ENCODE peak calls at places on chromosomes 16 and 17, in seven cellular contexts. U is EL; R is HT-29; O is GF-D8; J is naive thymus-derived CD4-positive, alpha-beta T cell; B is amniotic stem cell; L is dermis microvascular lymphatic vessel endothelial cell. P is an unnamed sample.
A peak's percentile ranks its signal among the peaks of the same experiment; 100 is the strongest.

GRCh38 chr16:53865492-53865863 is 161.5 kb downstream of the FTO start:
- DNase-seq in U (peak; percentile 7), R (no peak), O (peak; percentile 88), J (no peak), B (no peak), L (peak; percentile 83), P (no peak)

GRCh38 chr16:2967721-2968161 is 1.4 kb upstream of the PAQR4 start:
- DNase-seq in U (no peak), R (no peak), O (no peak), J (no peak), B (no peak), L (no peak), P (no peak)

GRCh38 chr17:76543482-76544122 is 3.8 kb downstream of the PRCD start:
- DNase-seq in U (no peak), R (no peak), O (no peak), J (no peak), B (no peak), L (no peak), P (no peak)

GRCh38 chr17:7191571-7192270 is 12.6 kb upstream of the ASGR1 start:
- DNase-seq in U (peak; percentile 35), R (no peak), O (no peak), J (no peak), B (peak; percentile 9), L (peak; percentile 24), P (no peak)

GRCh38 chr16:55563797-55564196 is 2.7 kb upstream of the CAPNS2 start:
- DNase-seq in U (no peak), R (no peak), O (no peak), J (no peak), B (no peak), L (peak; percentile 66), P (no peak)

GRCh38 chr17:75096082-75096625 is 8.4 kb downstream of the SLC16A5 start:
- DNase-seq in U (peak; percentile 89), R (peak; percentile 98), O (peak; percentile 82), J (no peak), B (no peak), L (peak; percentile 88), P (no peak)

GRCh38 chr17:10114931-10115535 is 83.4 kb downstream of the GAS7 start:
- DNase-seq in U (peak; percentile 89), R (peak; percentile 46), O (peak; percentile 99), J (peak; percentile 47), B (peak; percentile 71), L (peak; percentile 58), P (peak; percentile 85)

GRCh38 chr17:57971572-57971971 is 16.4 kb upstream of the CUEDC1 start:
- DNase-seq in U (no peak), R (no peak), O (no peak), J (no peak), B (no peak), L (no peak), P (no peak)

GRCh38 chr17:76546556-76547182 is 6.8 kb downstream of the PRCD start:
- DNase-seq in U (peak; percentile 95), R (no peak), O (no peak), J (no peak), B (peak; percentile 42), L (peak; percentile 40), P (peak; percentile 88)

GRCh38 chr17:41975099-41976083 is 8.8 kb downstream of the CNP start:
- DNase-seq in U (peak; percentile 37), R (no peak), O (no peak), J (no peak), B (no peak), L (no peak), P (no peak)

GRCh38 chr16:57299009-57299718 is 14.7 kb upstream of the PLLP start:
- DNase-seq in U (peak; percentile 85), R (no peak), O (peak; percentile 53), J (no peak), B (no peak), L (no peak), P (peak; percentile 20)

GRCh38 chr17:65324977-65325376 is 187.8 kb downstream of the RGS9 start:
- DNase-seq in U (no peak), R (no peak), O (no peak), J (no peak), B (no peak), L (no peak), P (no peak)

GRCh38 chr16:50079741-50080140 is 14.0 kb downstream of the HEATR3 start:
- DNase-seq in U (no peak), R (no peak), O (no peak), J (no peak), B (no peak), L (no peak), P (no peak)

GRCh38 chr17:45035848-45036247 is 15.6 kb downstream of the DCAKD start:
- DNase-seq in U (no peak), R (no peak), O (no peak), J (no peak), B (no peak), L (no peak), P (no peak)

GRCh38 chr16:67993207-67994036 is 5.9 kb downstream of the DPEP2 start:
- DNase-seq in U (peak; percentile 70), R (peak; percentile 79), O (peak; percentile 63), J (peak; percentile 83), B (no peak), L (peak; percentile 73), P (peak; percentile 13)

GRCh38 chr17:50533720-50534148 is 1.2 kb downstream of the EPN3 start:
- DNase-seq in U (peak; percentile 37), R (peak; percentile 68), O (no peak), J (no peak), B (no peak), L (no peak), P (no peak)

GRCh38 chr17:76461765-76462555 is 5.4 kb upstream of the AANAT start:
- DNase-seq in U (no peak), R (no peak), O (no peak), J (no peak), B (no peak), L (no peak), P (no peak)

GRCh38 chr17:56593073-56593740 is at the start of gene NOG:
- DNase-seq in U (peak; percentile 78), R (no peak), O (no peak), J (peak; percentile 83), B (peak; percentile 50), L (peak; percentile 55), P (no peak)

GRCh38 chr16:65178151-65178550 is 56.3 kb upstream of the CDH11 start:
- DNase-seq in U (peak; percentile 66), R (no peak), O (no peak), J (no peak), B (no peak), L (no peak), P (no peak)

GRCh38 chr16:4897328-4897727 is 39.6 kb downstream of the PPL start:
- DNase-seq in U (no peak), R (no peak), O (no peak), J (no peak), B (no peak), L (no peak), P (no peak)

GRCh38 chr16:3283525-3284447 is 495 bp downstream of the ZNF263 start:
- DNase-seq in U (no peak), R (peak; percentile 19), O (no peak), J (no peak), B (no peak), L (peak; percentile 13), P (no peak)

GRCh38 chr17:65183736-65184135 is 46.6 kb downstream of the RGS9 start:
- DNase-seq in U (peak; percentile 92), R (no peak), O (no peak), J (no peak), B (no peak), L (peak; percentile 52), P (no peak)

GRCh38 chr17:48240562-48241130 is 133.1 kb downstream of the SNX11 start:
- DNase-seq in U (peak; percentile 87), R (peak; percentile 71), O (no peak), J (no peak), B (no peak), L (peak; percentile 45), P (no peak)

GRCh38 chr17:48262982-48263586 is 155.5 kb downstream of the SNX11 start:
- DNase-seq in U (no peak), R (peak; percentile 58), O (no peak), J (peak; percentile 23), B (no peak), L (peak; percentile 59), P (no peak)

GRCh38 chr17:59330314-59330942 is 1.0 kb upstream of the YPEL2 start:
- DNase-seq in U (no peak), R (peak; percentile 88), O (no peak), J (no peak), B (no peak), L (peak; percentile 92), P (no peak)

GRCh38 chr17:33686171-33686570 is 393.1 kb upstream of the ASIC2 start:
- DNase-seq in U (peak; percentile 4), R (peak; percentile 25), O (no peak), J (no peak), B (no peak), L (no peak), P (no peak)

GRCh38 chr16:12804395-12804794 is 708 bp upstream of the CPPED1 start:
- DNase-seq in U (no peak), R (no peak), O (no peak), J (no peak), B (no peak), L (no peak), P (no peak)

GRCh38 chr16:51434567-51435198 is 283.6 kb upstream of the SALL1 start:
- DNase-seq in U (no peak), R (no peak), O (no peak), J (no peak), B (no peak), L (no peak), P (no peak)

GRCh38 chr16:35730251-35730650 is 2270.8 kb downstream of the TP53TG3F start:
- DNase-seq in U (no peak), R (no peak), O (no peak), J (no peak), B (no peak), L (no peak), P (no peak)

GRCh38 chr17:47305302-47305923 is 18.3 kb upstream of the EFCAB13 start:
- DNase-seq in U (peak; percentile 95), R (no peak), O (no peak), J (no peak), B (peak; percentile 48), L (peak; percentile 95), P (peak; percentile 74)

GRCh38 chr17:60173304-60173807 is 23.6 kb downstream of the CA4 start:
- DNase-seq in U (peak; percentile 44), R (no peak), O (no peak), J (no peak), B (no peak), L (no peak), P (no peak)

GRCh38 chr16:1997591-1998359 is 8.0 kb downstream of the SYNGR3 start:
- DNase-seq in U (peak; percentile 42), R (no peak), O (no peak), J (no peak), B (no peak), L (no peak), P (no peak)

GRCh38 chr17:71438631-71439146 is 682.1 kb upstream of the SOX9 start:
- DNase-seq in U (peak; percentile 98), R (peak; percentile 41), O (no peak), J (no peak), B (peak; percentile 86), L (peak; percentile 0), P (peak; percentile 86)

GRCh38 chr16:90047714-90048346 is 28.6 kb upstream of the DBNDD1 start:
- DNase-seq in U (no peak), R (no peak), O (no peak), J (no peak), B (no peak), L (peak; percentile 6), P (no peak)

P was measured in AG04450.